ENCODE peak calls at places on chromosome 6, in six cellular contexts. J is MM.1S, E is PC-9, F is GM23338, X is GM23248, A is PC-3. W is an unnamed sample. For H3K9me2, the result is how much of the 10 kb centered on the place peaks cover.

GRCh38 chr6:37131104-37131959 is 38.6 kb upstream of the PIM1 start:
- DNase-seq in J (no peak), E (peak), F (no peak), X (peak), A (no peak), W (no peak)

GRCh38 chr6:3888153-3888957 is 39.2 kb downstream of the FAM50B start:
- DNase-seq in J (no peak), E (peak), F (no peak), X (peak), A (peak), W (no peak)

GRCh38 chr6:37700266-37700973 is 2.7 kb upstream of the MDGA1 start:
- DNase-seq in J (no peak), E (no peak), F (no peak), X (no peak), A (no peak), W (no peak)

GRCh38 chr6:71602385-71602949 is 283.9 kb upstream of the RIMS1 start:
- DNase-seq in J (no peak), E (peak), F (no peak), X (peak), A (peak), W (no peak)

GRCh38 chr6:12296255-12296573 is 6.1 kb downstream of the EDN1 start:
- DNase-seq in J (no peak), E (no peak), F (no peak), X (peak), A (peak), W (no peak)

GRCh38 chr6:81838031-81838430 is 85.5 kb upstream of the TENT5A start:
- DNase-seq in J (no peak), E (peak), F (no peak), X (no peak), A (peak), W (no peak)

GRCh38 chr6:100664274-100665040 is 199.7 kb upstream of the SIM1 start:
- DNase-seq in J (peak), E (no peak), F (peak), X (peak), A (peak), W (no peak)

GRCh38 chr6:144190593-144190992 is 40.3 kb downstream of the STX11 start:
- DNase-seq in J (no peak), E (no peak), F (no peak), X (peak), A (peak), W (no peak)

GRCh38 chr6:148750826-148751225 is 4.0 kb downstream of the UST start:
- DNase-seq in J (no peak), E (no peak), F (no peak), X (peak), A (no peak), W (no peak)

GRCh38 chr6:148761532-148761951 is 14.7 kb downstream of the UST start:
- DNase-seq in J (no peak), E (no peak), F (no peak), X (no peak), A (no peak), W (no peak)

GRCh38 chr6:103018426-103018825 is 1624.9 kb downstream of the GRIK2 start:
- DNase-seq in J (no peak), E (no peak), F (no peak), X (no peak), A (no peak), W (no peak)

GRCh38 chr6:166860392-166860791 is 96.0 kb downstream of the RNASET2 start:
- DNase-seq in J (no peak), E (no peak), F (no peak), X (no peak), A (no peak), W (no peak)

GRCh38 chr6:36349240-36349639 is 12.6 kb upstream of the BNIP5 start:
- DNase-seq in J (peak), E (no peak), F (no peak), X (no peak), A (peak), W (no peak)

GRCh38 chr6:52697903-52698302 is 27.0 kb downstream of the TMEM14A start:
- DNase-seq in J (no peak), E (no peak), F (peak), X (peak), A (peak), W (no peak)

GRCh38 chr6:47481806-47482205 is 4.2 kb downstream of the CD2AP start:
- DNase-seq in J (no peak), E (no peak), F (no peak), X (no peak), A (no peak), W (no peak)
- H3K9me2 ChIP-seq in J (under half), E (under half), F (under half), X (under half), A (under half), W (under half)

GRCh38 chr6:164122109-164122508 is 707.6 kb downstream of the QKI start:
- DNase-seq in J (no peak), E (no peak), F (no peak), X (no peak), A (no peak), W (no peak)

GRCh38 chr6:164121527-164121926 is 707.0 kb downstream of the QKI start:
- DNase-seq in J (no peak), E (no peak), F (no peak), X (no peak), A (no peak), W (no peak)

GRCh38 chr6:164124473-164124872 is 710.0 kb downstream of the QKI start:
- DNase-seq in J (no peak), E (no peak), F (no peak), X (no peak), A (no peak), W (no peak)

GRCh38 chr6:164129218-164129617 is 714.7 kb downstream of the QKI start:
- DNase-seq in J (no peak), E (no peak), F (no peak), X (no peak), A (no peak), W (no peak)

GRCh38 chr6:164124986-164125385 is 710.5 kb downstream of the QKI start:
- DNase-seq in J (no peak), E (no peak), F (no peak), X (no peak), A (peak), W (no peak)
- H3K9me2 ChIP-seq in J (under half), E (under half), F (under half), X (under half), A (under half), W (under half)

GRCh38 chr6:106115231-106115630 is 29.1 kb downstream of the PRDM1 start:
- DNase-seq in J (no peak), E (no peak), F (no peak), X (no peak), A (no peak), W (no peak)
- H3K9me2 ChIP-seq in J (under half), E (under half), F (under half), X (under half), A (under half), W (under half)

DNA sequence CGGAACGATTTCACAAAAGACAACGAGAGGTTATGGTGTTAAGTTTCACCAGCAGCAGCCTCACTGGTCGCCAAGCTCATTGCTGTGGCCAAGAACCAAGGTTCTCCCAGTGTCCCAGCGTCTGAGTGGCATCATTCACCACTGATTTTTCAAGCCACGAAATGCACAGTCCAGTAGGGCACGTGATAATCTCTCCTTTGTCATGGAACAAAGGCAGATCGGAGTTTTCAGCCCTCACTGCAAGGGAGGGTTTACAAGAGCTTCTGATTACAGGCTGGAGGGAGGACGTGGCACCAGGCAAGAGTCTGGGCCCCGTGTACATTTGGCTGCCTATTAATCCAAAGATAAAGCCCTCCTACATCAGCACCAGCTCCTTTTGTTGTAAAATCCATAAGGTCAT is 2.0 kb downstream of the CD24 start:
- DNase-seq in J (no peak), E (no peak), F (no peak), X (no peak), A (peak), W (no peak)
- H3K9me2 ChIP-seq in J (under half), E (under half), F (under half), X (under half), A (under half), W (under half)

DNA sequence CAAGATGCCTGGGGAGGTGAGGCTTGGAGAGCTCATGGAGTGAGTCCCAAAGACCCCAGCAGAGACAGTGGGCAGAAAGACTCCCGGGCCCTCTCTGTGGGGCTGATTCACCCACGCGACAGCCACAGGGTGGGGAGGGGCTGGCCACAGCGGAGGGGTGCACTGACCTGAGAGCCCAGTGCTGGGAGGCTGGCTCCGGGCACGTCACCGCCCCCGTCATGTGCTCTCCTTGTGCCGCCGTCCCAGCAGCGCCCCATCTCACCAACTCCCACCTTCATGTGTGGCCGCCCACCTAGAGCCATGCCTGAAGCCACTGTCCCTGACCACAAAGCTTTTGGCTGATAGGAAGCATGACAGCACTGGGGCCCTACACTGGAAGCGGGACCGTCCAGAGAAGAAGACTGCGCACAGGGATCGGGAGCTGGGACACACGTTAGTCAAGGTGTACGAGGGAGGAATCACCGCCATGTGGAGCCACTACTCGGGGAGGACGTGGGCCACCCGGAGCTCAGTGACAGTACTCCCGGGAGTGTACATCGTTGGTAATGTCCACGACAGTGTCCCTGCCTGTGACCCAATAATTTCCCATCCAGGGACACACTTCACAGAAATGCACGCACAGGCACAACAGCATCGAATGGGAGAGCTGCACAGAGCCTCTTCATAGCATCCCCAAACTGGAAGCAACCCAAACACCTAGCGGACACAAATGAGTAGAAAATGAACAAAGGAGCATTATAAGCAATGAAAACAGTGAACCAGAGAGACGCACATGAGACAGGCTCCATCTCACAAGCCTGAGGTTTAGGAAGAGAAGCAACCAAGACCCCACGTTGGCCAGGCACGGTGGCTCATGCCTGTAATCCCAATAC is 28.4 kb upstream of the FOXC1 start:
- DNase-seq in J (no peak), E (no peak), F (no peak), X (no peak), A (no peak), W (no peak)
- H3K9me2 ChIP-seq in J (under half), E (under half), F (under half), X (under half), A (under half), W (under half)